ENCODE peak calls at places on chromosomes 7 and 10, in ten cellular contexts. I is epithelial cell of prostate; T is astrocyte of the spinal cord; P is Calu3; N is posterior cingulate gyrus; F is hepatic stellate cell; S is ovary; X is stimulated activated CD8-positive, alpha-beta memory T cell treated with anti-CD3 and anti-CD28 coated beads, Interleukin-15, amount 100 ng/mL, for 24 hours; E is T-helper 22 cell; M is stimulated activated CD4-positive, alpha-beta T cell treated with anti-CD3 and anti-CD28 coated beads, Interleukin-15, amount 100 ng/mL, for 1 hour. Y is an unnamed sample.

GRCh38 chr10:79246209-79246581 is 101.1 kb upstream of the PPIF start:
- DNase-seq in E (no peak), F (no peak), X (no peak), T (no peak), M (no peak), P (peak), I (no peak), N (peak), S (peak), Y (no peak)

GRCh38 chr7:34222316-34222715 is 317.0 kb downstream of the BMPER start:
- DNase-seq in M (no peak), F (no peak), I (no peak), N (no peak), T (no peak), S (no peak), X (no peak), E (no peak), P (no peak), Y (no peak)

GRCh38 chr7:47346378-47346914 is 235.5 kb downstream of the TNS3 start:
- DNase-seq in F (no peak), E (no peak), N (no peak), T (no peak), X (no peak), M (no peak), P (no peak), I (no peak), S (no peak), Y (no peak)

GRCh38 chr7:45082831-45083331 is 5.9 kb downstream of the NACAD start:
- DNase-seq in M (no peak), T (no peak), S (no peak), N (peak), P (peak), E (no peak), I (no peak), X (no peak), F (no peak), Y (no peak)

GRCh38 chr7:6729492-6730342 is 23.0 kb upstream of the ZNF12 start:
- DNase-seq in N (peak), M (peak), F (peak), X (peak), E (peak), I (no peak), P (peak), T (peak), S (peak), Y (peak)

GRCh38 chr7:1961776-1962276 is 270.9 kb downstream of the MAD1L1 start:
- DNase-seq in E (peak), M (no peak), X (no peak), F (peak), I (peak), P (no peak), N (no peak), S (no peak), T (peak), Y (no peak)

GRCh38 chr7:71131753-71132520 is at the start of gene GALNT17:
- DNase-seq in P (no peak), M (no peak), N (peak), S (peak), T (peak), I (no peak), F (no peak), E (no peak), X (no peak), Y (peak)

GRCh38 chr7:73438547-73439245 is 5.1 kb downstream of the FZD9 start:
- DNase-seq in I (no peak), N (peak), X (no peak), F (no peak), T (no peak), M (no peak), S (no peak), E (no peak), P (no peak), Y (no peak)

GRCh38 chr7:13132314-13132713 is 444.9 kb downstream of the ARL4A start:
- DNase-seq in P (no peak), F (no peak), S (no peak), I (no peak), M (no peak), N (no peak), T (no peak), E (no peak), X (no peak), Y (no peak)

GRCh38 chr7:46076527-46076926 is 155.5 kb upstream of the IGFBP3 start:
- DNase-seq in S (no peak), E (no peak), F (no peak), M (no peak), X (no peak), I (no peak), P (no peak), N (no peak), T (no peak), Y (no peak)

GRCh38 chr7:2166625-2167280 is 66.0 kb downstream of the MAD1L1 start:
- DNase-seq in M (no peak), P (no peak), I (no peak), E (no peak), X (no peak), T (no peak), N (peak), F (no peak), S (no peak), Y (no peak)

GRCh38 chr10:78630944-78631838 is 437.6 kb upstream of the ZMIZ1 start:
- DNase-seq in I (no peak), S (no peak), P (no peak), X (no peak), T (peak), M (no peak), E (no peak), N (no peak), F (no peak), Y (peak)

GRCh38 chr7:151091431-151091830 is 5.2 kb downstream of the AGAP3 start:
- DNase-seq in F (no peak), P (no peak), I (no peak), S (no peak), X (no peak), T (no peak), M (no peak), N (no peak), E (no peak), Y (peak)

GRCh38 chr7:100127866-100128601 is 1.3 kb downstream of the MBLAC1 start:
- DNase-seq in E (no peak), F (peak), X (no peak), S (no peak), P (no peak), M (no peak), I (no peak), N (peak), T (no peak), Y (peak)

GRCh38 chr7:26686448-26686981 is 177.9 kb downstream of the SKAP2 start:
- DNase-seq in P (peak), E (no peak), F (no peak), I (no peak), T (peak), S (no peak), N (no peak), M (no peak), X (no peak), Y (peak)

GRCh38 chr7:128453836-128454804 is 1.6 kb upstream of the HILPDA start:
- DNase-seq in E (no peak), M (no peak), P (no peak), X (no peak), I (no peak), T (peak), F (peak), S (peak), N (peak), Y (peak)

GRCh38 chr10:71795248-71795647 is 21.9 kb upstream of the VSIR start:
- DNase-seq in M (no peak), X (no peak), P (peak), N (no peak), I (no peak), F (peak), T (peak), E (no peak), S (no peak), Y (no peak)

GRCh38 chr7:70935854-70936253 is 196.1 kb upstream of the GALNT17 start:
- DNase-seq in I (no peak), P (no peak), X (no peak), N (no peak), E (no peak), T (no peak), S (no peak), M (no peak), F (no peak), Y (no peak)

Y was measured in NCI-H82.